ENCODE peak calls at places on chromosome 5, in seven cellular contexts. V, U, G, F, M, N and R are unnamed samples. For H3K36me3, the result is how much of the 10 kb centered on the place peaks cover.

GRCh38 chr5:129459485-129460120 is 495 bp upstream of the ADAMTS19 start:
- DNase-seq in V (peak), U (no peak), G (peak), F (peak), M (no peak), N (no peak), R (no peak)

GRCh38 chr5:72608297-72608696 is 101.1 kb upstream of the ZNF366 start:
- DNase-seq in V (peak), U (no peak), G (peak), F (peak), M (no peak), N (no peak), R (no peak)

GRCh38 chr5:136103118-136103517 is 29.5 kb upstream of the SMAD5 start:
- DNase-seq in V (no peak), U (no peak), G (no peak), F (no peak), M (no peak), N (no peak), R (no peak)

GRCh38 chr5:73120222-73121108 is at the start of gene TMEM171:
- DNase-seq in V (peak), U (no peak), G (peak), F (peak), M (peak), N (no peak), R (no peak)

GRCh38 chr5:143014017-143014651 is 244.0 kb downstream of the ARHGAP26 start:
- DNase-seq in V (no peak), U (peak), G (no peak), F (no peak), M (no peak), N (no peak), R (no peak)

GRCh38 chr5:75690669-75691068 is 26.6 kb downstream of the POC5 start:
- DNase-seq in V (peak), U (no peak), G (no peak), F (no peak), M (no peak), N (no peak), R (no peak)

GRCh38 chr5:51380603-51381207 is 2.5 kb upstream of the ISL1 start:
- DNase-seq in V (peak), U (no peak), G (peak), F (peak), M (no peak), N (no peak), R (no peak)

GRCh38 chr5:3789519-3790193 is 194.0 kb downstream of the IRX1 start:
- DNase-seq in V (no peak), U (no peak), G (no peak), F (no peak), M (no peak), N (no peak), R (no peak)

GRCh38 chr5:38467353-38468040 is 88.9 kb downstream of the LIFR start:
- DNase-seq in V (peak), U (no peak), G (peak), F (no peak), M (no peak), N (no peak), R (no peak)

GRCh38 chr5:120552638-120553037 is 88.5 kb downstream of the PRR16 start:
- DNase-seq in V (peak), U (no peak), G (no peak), F (no peak), M (no peak), N (no peak), R (no peak)

GRCh38 chr5:151086905-151087360 is 6.1 kb upstream of the TNIP1 start:
- DNase-seq in V (peak), U (no peak), G (no peak), F (peak), M (no peak), N (no peak), R (no peak)

GRCh38 chr5:109486200-109486804 is 76.5 kb upstream of the PJA2 start:
- DNase-seq in V (no peak), U (no peak), G (no peak), F (no peak), M (no peak), N (no peak), R (no peak)

GRCh38 chr5:93378073-93378472 is 202.9 kb downstream of the NR2F1-AS1 start:
- DNase-seq in V (peak), U (no peak), G (no peak), F (no peak), M (no peak), N (no peak), R (no peak)

GRCh38 chr5:151012857-151013256 is 7.5 kb upstream of the GPX3 start:
- DNase-seq in V (no peak), U (no peak), G (no peak), F (no peak), M (no peak), N (no peak), R (no peak)

DNA sequence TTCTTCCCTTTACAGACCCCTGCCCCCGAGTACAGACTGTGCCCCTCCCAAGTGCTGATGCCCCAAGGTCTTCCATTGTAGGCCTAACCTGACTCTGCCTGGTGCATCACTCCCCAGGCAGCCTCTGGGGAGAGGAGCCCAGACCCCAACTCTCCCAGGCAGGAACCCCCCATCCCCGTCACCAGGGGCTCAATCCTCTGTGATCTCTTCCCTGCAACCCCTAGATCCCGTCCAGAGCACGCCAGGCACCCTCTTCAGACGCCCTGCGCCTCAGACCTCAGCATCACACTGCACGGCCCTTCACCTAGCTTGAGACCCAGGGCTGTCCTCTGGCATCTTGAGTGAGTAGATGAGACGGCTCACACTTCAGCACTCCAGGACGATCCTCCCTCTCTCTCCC is 6.4 kb upstream of the EGR1 start:
- DNase-seq in V (no peak), U (no peak), G (no peak), F (no peak), M (no peak), N (no peak), R (no peak)
- TF ChIP-seq CTCF in V (no peak), U (no peak), G (no peak), F (no peak), M (no peak), N (no peak), R (no peak)

GRCh38 chr5:128163991-128164390 is 80.4 kb downstream of the SLC12A2 start:
- DNase-seq in V (peak), U (no peak), G (peak), F (no peak), M (no peak), N (peak), R (no peak)

GRCh38 chr5:128155793-128156192 is 72.2 kb downstream of the SLC12A2 start:
- DNase-seq in V (no peak), U (no peak), G (no peak), F (no peak), M (no peak), N (no peak), R (no peak)

GRCh38 chr5:128154943-128155342 is 71.4 kb downstream of the SLC12A2 start:
- DNase-seq in V (peak), U (no peak), G (no peak), F (no peak), M (no peak), N (no peak), R (no peak)

DNA sequence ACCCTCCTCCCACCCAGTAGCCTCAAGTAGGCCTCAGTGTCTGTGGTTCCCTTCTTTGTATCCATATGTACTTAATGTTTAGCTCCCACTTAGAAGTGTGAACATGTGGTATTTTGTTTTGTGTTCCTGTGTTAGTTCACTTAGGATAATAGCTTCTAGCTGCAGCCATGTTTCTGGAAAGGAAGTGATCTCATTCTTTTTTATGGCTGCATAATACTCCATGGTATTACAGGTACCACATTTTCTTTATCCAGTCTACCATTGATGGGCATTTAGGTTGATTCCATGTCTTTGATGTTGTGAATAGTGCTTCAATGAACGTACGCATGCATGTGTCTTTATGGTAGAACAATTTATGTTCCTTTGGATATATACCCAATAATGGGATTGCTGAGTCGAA is 74.8 kb downstream of the SLC12A2 start:
- DNase-seq in V (no peak), U (no peak), G (no peak), F (no peak), M (no peak), N (no peak), R (no peak)
- H3K36me3 ChIP-seq in V (under half), U (under half), G (under half), F (under half), M (under half), N (under half), R (under half)

GRCh38 chr5:58459276-58459859 is 518 bp downstream of the PLK2 start:
- DNase-seq in V (peak), U (peak), G (peak), F (peak), M (no peak), N (no peak), R (no peak)
- H3K4me3 ChIP-seq in V (peak), U (peak), G (peak), F (peak), M (peak), N (peak), R (peak)

DNA sequence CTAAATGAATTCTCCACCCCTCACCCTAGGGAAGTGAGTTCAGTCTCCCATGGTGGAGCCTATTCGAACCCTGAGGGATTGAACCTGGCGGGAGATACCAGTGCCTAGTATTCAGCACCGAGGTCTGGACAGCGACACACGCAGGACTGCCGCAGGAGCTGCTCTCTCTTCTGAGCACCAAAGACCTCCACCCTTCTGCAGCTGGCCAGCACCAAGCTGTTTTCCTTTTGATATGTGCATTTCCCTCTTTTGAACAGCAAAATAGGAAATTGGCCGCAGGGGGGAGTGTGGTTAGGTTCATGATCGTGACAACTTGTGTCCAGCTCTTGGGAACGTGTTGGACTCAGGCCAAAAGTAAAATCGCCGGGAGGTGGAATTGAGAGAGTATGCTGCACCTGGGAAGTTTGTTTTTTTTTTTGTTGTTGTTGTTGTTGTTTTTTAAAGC is 1.2 kb upstream of the PCSK1 start:
- DNase-seq in V (peak), U (peak), G (peak), F (peak), M (peak), N (peak), R (no peak)
- TF ChIP-seq CTCF in V (no peak), U (no peak), G (peak), F (no peak), M (no peak), N (no peak), R (no peak)

DNA sequence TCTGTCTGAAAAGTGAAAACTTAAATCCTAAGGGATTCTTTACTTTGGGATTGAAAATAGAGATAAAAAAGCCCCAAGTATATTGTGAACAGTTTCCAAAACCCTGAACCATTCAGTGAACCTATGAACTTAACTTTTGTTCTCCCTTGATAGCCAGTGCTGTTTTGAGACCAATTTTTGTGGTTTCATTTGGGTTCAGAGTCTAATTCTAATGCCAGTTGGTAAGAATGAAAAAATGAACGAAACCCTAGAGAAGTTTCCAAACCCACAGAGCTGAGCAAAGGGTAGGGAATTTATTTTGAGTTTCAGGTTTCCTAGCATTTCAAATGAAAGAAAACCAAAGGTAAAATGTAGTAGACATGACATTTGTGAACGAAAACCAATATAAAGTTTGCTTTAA is 1366.8 kb downstream of the EFNA5 start:
- DNase-seq in V (no peak), U (no peak), G (no peak), F (no peak), M (no peak), N (no peak), R (no peak)
- H3K36me3 ChIP-seq in V (under half), U (under half), G (under half), F (under half), M (under half), N (under half), R (under half)

GRCh38 chr5:32583582-32584232 is 1.6 kb upstream of the SUB1 start:
- DNase-seq in V (no peak), U (no peak), G (no peak), F (no peak), M (no peak), N (no peak), R (no peak)
- H3K4me3 ChIP-seq in V (no peak), U (no peak), G (no peak), F (no peak), M (no peak), N (no peak), R (no peak)

GRCh38 chr5:153496835-153497234 is 6.4 kb downstream of the GRIA1 start:
- DNase-seq in V (peak), U (peak), G (peak), F (peak), M (peak), N (no peak), R (no peak)
- TF ChIP-seq CTCF in V (peak), U (peak), G (peak), F (peak), M (peak), N (peak), R (peak)

DNA sequence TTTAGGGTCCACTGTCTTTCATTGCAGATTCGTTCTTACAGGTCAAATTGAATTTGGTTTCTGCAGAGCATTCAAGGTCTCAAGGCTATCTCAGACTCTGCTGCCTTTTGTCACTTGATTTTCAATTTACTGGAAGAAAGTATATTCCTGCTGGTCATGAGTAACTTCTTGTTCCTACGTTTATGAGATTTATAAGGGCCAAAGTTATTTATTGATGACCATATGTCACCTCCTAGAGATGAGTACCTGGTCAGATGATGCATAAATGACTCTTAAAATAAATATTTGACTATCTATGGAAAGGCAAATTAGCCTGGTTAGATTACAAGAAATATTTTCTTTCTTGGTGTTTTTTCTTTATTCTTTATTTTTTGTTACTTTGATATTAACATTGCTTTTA is 322.8 kb downstream of the TMEM167A start:
- DNase-seq in V (no peak), U (no peak), G (no peak), F (no peak), M (no peak), N (no peak), R (no peak)
- H3K36me3 ChIP-seq in V (under half), U (under half), G (under half), F (under half), M (under half), N (under half), R (under half)

GRCh38 chr5:32536246-32536645 is 49.1 kb upstream of the SUB1 start:
- DNase-seq in V (no peak), U (no peak), G (no peak), F (no peak), M (no peak), N (no peak), R (no peak)
- H3K4me3 ChIP-seq in V (no peak), U (no peak), G (no peak), F (no peak), M (no peak), N (no peak), R (no peak)